ENCODE peak calls at places on chromosome 19, in four cellular contexts. R is NCI-H1105 treated with DMSO at 0.1 percent for 48 hours, L is ascending aorta, Z is mesothelial cell of epicardium. D is an unnamed sample.

GRCh38 chr19:31348416-31349159 is 648 bp downstream of the TSHZ3 start:
- DNase-seq in L (no peak), Z (no peak), R (peak), D (peak)

GRCh38 chr19:42567567-42567966 is 27.2 kb downstream of the CEACAM8 start:
- DNase-seq in R (no peak), L (no peak), Z (no peak), D (no peak)

GRCh38 chr19:6663236-6664187 is 6.4 kb downstream of the TNFSF14 start:
- DNase-seq in L (no peak), R (no peak), Z (no peak), D (no peak)

GRCh38 chr19:4763021-4763420 is 28.5 kb upstream of the FEM1A start:
- DNase-seq in R (no peak), L (no peak), Z (no peak), D (no peak)

GRCh38 chr19:41882568-41883462 is at the start of gene ARHGEF1:
- DNase-seq in R (no peak), Z (peak), L (no peak), D (no peak)

GRCh38 chr19:19386373-19386869 is 19.1 kb upstream of the GATAD2A start:
- DNase-seq in L (no peak), Z (no peak), R (no peak), D (no peak)

GRCh38 chr19:49533551-49534488 is 6.0 kb downstream of the RCN3 start:
- DNase-seq in L (peak), Z (peak), R (peak), D (peak)

GRCh38 chr19:11064831-11065303 is 24.4 kb upstream of the LDLR start:
- DNase-seq in Z (no peak), L (no peak), R (no peak), D (no peak)